ENCODE peak calls at places on chromosomes 12 and 14, in four cellular contexts. One of them, this sample, is unnamed.

GRCh38 chr14:23207146-23207540 is 23.7 kb upstream of the SLC7A8 start:
- DNase-seq in HT-29: no peak
- DNase-seq in stimulated activated CD4-positive, alpha-beta T cell treated with anti-CD3 and anti-CD28 coated beads, Interleukin-12 subunit alpha, Interleukin-12 subunit beta, amount 100 ng/mL, for 24 hours: no peak
- DNase-seq in GM12892: no peak
- DNase-seq in this sample: no peak

GRCh38 chr14:89280612-89281011 is 136.4 kb downstream of the FOXN3 start:
- DNase-seq in GM12892: no peak
- DNase-seq in HT-29: no peak
- DNase-seq in stimulated activated CD4-positive, alpha-beta T cell treated with anti-CD3 and anti-CD28 coated beads, Interleukin-12 subunit alpha, Interleukin-12 subunit beta, amount 100 ng/mL, for 24 hours: no peak
- DNase-seq in this sample: no peak

GRCh38 chr14:35687335-35687939 is 121.7 kb downstream of the RALGAPA1 start:
- DNase-seq in HT-29: peak
- DNase-seq in stimulated activated CD4-positive, alpha-beta T cell treated with anti-CD3 and anti-CD28 coated beads, Interleukin-12 subunit alpha, Interleukin-12 subunit beta, amount 100 ng/mL, for 24 hours: no peak
- DNase-seq in GM12892: no peak
- DNase-seq in this sample: peak

GRCh38 chr12:19965196-19966038 is 402.9 kb upstream of the PDE3A start:
- DNase-seq in HT-29: no peak
- DNase-seq in GM12892: no peak
- DNase-seq in stimulated activated CD4-positive, alpha-beta T cell treated with anti-CD3 and anti-CD28 coated beads, Interleukin-12 subunit alpha, Interleukin-12 subunit beta, amount 100 ng/mL, for 24 hours: no peak
- DNase-seq in this sample: no peak

GRCh38 chr12:10190558-10191388 is 11.9 kb downstream of the TMEM52B start:
- DNase-seq in GM12892: peak
- DNase-seq in HT-29: peak
- DNase-seq in stimulated activated CD4-positive, alpha-beta T cell treated with anti-CD3 and anti-CD28 coated beads, Interleukin-12 subunit alpha, Interleukin-12 subunit beta, amount 100 ng/mL, for 24 hours: peak
- DNase-seq in this sample: peak

GRCh38 chr12:132478433-132478803 is 11.5 kb upstream of the FBRSL1 start:
- DNase-seq in HT-29: no peak
- DNase-seq in GM12892: no peak
- DNase-seq in stimulated activated CD4-positive, alpha-beta T cell treated with anti-CD3 and anti-CD28 coated beads, Interleukin-12 subunit alpha, Interleukin-12 subunit beta, amount 100 ng/mL, for 24 hours: no peak
- DNase-seq in this sample: no peak

GRCh38 chr12:122726056-122726558 is 4.5 kb downstream of the HCAR1 start:
- DNase-seq in GM12892: no peak
- DNase-seq in stimulated activated CD4-positive, alpha-beta T cell treated with anti-CD3 and anti-CD28 coated beads, Interleukin-12 subunit alpha, Interleukin-12 subunit beta, amount 100 ng/mL, for 24 hours: no peak
- DNase-seq in HT-29: peak
- DNase-seq in this sample: peak

GRCh38 chr12:50261654-50262053 is 21.7 kb downstream of the LIMA1 start:
- DNase-seq in stimulated activated CD4-positive, alpha-beta T cell treated with anti-CD3 and anti-CD28 coated beads, Interleukin-12 subunit alpha, Interleukin-12 subunit beta, amount 100 ng/mL, for 24 hours: no peak
- DNase-seq in HT-29: no peak
- DNase-seq in GM12892: no peak
- DNase-seq in this sample: peak

GRCh38 chr12:109883429-109883828 is 3.1 kb upstream of the GLTP start:
- DNase-seq in stimulated activated CD4-positive, alpha-beta T cell treated with anti-CD3 and anti-CD28 coated beads, Interleukin-12 subunit alpha, Interleukin-12 subunit beta, amount 100 ng/mL, for 24 hours: no peak
- DNase-seq in HT-29: no peak
- DNase-seq in GM12892: no peak
- DNase-seq in this sample: no peak

GRCh38 chr14:23123419-23123818 is 4.4 kb upstream of the CEBPE start:
- DNase-seq in GM12892: no peak
- DNase-seq in stimulated activated CD4-positive, alpha-beta T cell treated with anti-CD3 and anti-CD28 coated beads, Interleukin-12 subunit alpha, Interleukin-12 subunit beta, amount 100 ng/mL, for 24 hours: no peak
- DNase-seq in HT-29: peak
- DNase-seq in this sample: peak

GRCh38 chr12:49902399-49903350 is 1.0 kb downstream of the FAIM2 start:
- DNase-seq in GM12892: no peak
- DNase-seq in HT-29: no peak
- DNase-seq in stimulated activated CD4-positive, alpha-beta T cell treated with anti-CD3 and anti-CD28 coated beads, Interleukin-12 subunit alpha, Interleukin-12 subunit beta, amount 100 ng/mL, for 24 hours: no peak
- DNase-seq in this sample: no peak

GRCh38 chr14:40221428-40221827 is 789.2 kb upstream of the FBXO33 start:
- DNase-seq in GM12892: no peak
- DNase-seq in stimulated activated CD4-positive, alpha-beta T cell treated with anti-CD3 and anti-CD28 coated beads, Interleukin-12 subunit alpha, Interleukin-12 subunit beta, amount 100 ng/mL, for 24 hours: no peak
- DNase-seq in HT-29: no peak
- DNase-seq in this sample: peak

GRCh38 chr14:91754819-91755218 is 22.9 kb upstream of the CATSPERB start:
- DNase-seq in GM12892: no peak
- DNase-seq in stimulated activated CD4-positive, alpha-beta T cell treated with anti-CD3 and anti-CD28 coated beads, Interleukin-12 subunit alpha, Interleukin-12 subunit beta, amount 100 ng/mL, for 24 hours: no peak
- DNase-seq in HT-29: peak
- DNase-seq in this sample: no peak